ENCODE peak calls at places on chromosomes 1 and 21, in four cellular contexts. L, T, I and H are unnamed samples.

GRCh38 chr1:200243042-200243437 is 166.8 kb downstream of the ZNF281 start:
- DNase-seq in I (no peak), T (no peak), L (no peak), H (no peak)

GRCh38 chr1:46619656-46620055 is 3.0 kb upstream of the MOB3C start:
- DNase-seq in L (no peak), T (peak; percentile 10), I (no peak), H (no peak)

GRCh38 chr1:203690730-203691129 is 64.1 kb downstream of the ATP2B4 start:
- DNase-seq in I (no peak), T (no peak), L (no peak), H (no peak)

GRCh38 chr21:36847189-36847588 is 119.3 kb downstream of the HLCS start:
- DNase-seq in L (no peak), T (no peak), I (no peak), H (no peak)

GRCh38 chr1:226664413-226665101 is 74.5 kb downstream of the ITPKB start:
- DNase-seq in T (no peak), I (peak; percentile 82), L (peak; percentile 80), H (no peak)

GRCh38 chr1:77015748-77016341 is 148.6 kb downstream of the ST6GALNAC5 start:
- DNase-seq in I (no peak), T (no peak), L (no peak), H (no peak)

GRCh38 chr1:89198500-89199072 is at the start of gene GBP4:
- DNase-seq in L (no peak), I (no peak), T (no peak), H (peak; percentile 87)

GRCh38 chr1:59641861-59642260 is 172.9 kb upstream of the HOOK1 start:
- DNase-seq in T (no peak), L (no peak), I (no peak), H (no peak)

GRCh38 chr1:14880456-14881316 is 272.9 kb upstream of the TMEM51 start:
- DNase-seq in L (peak; percentile 26), I (peak; percentile 73), T (no peak), H (peak; percentile 33)

GRCh38 chr1:210330279-210330866 is 1.7 kb downstream of the HHAT start:
- DNase-seq in I (no peak), T (peak; percentile 16), L (no peak), H (no peak)

GRCh38 chr1:173453982-173454381 is 23.2 kb upstream of the PRDX6 start:
- DNase-seq in L (no peak), I (no peak), T (no peak), H (no peak)

GRCh38 chr1:55329091-55329490 is 113.9 kb upstream of the USP24 start:
- DNase-seq in L (no peak), I (no peak), T (no peak), H (no peak)

GRCh38 chr21:33644383-33645074 is 2.2 kb downstream of the ITSN1 start:
- DNase-seq in T (no peak), L (no peak), I (no peak), H (no peak)

GRCh38 chr21:43574741-43575465 is 84.4 kb downstream of the HSF2BP start:
- DNase-seq in L (peak; percentile 38), T (no peak), I (peak; percentile 88), H (peak; percentile 83)

GRCh38 chr1:164092603-164093353 is 466.2 kb upstream of the PBX1 start:
- DNase-seq in I (no peak), T (no peak), L (no peak), H (no peak)

GRCh38 chr1:193179094-193179493 is 7.3 kb downstream of the B3GALT2 start:
- DNase-seq in T (no peak), I (no peak), L (no peak), H (no peak)

GRCh38 chr21:32674731-32675130 is 53.1 kb downstream of the SYNJ1 start:
- DNase-seq in I (no peak), T (no peak), L (no peak), H (no peak)

GRCh38 chr1:109928591-109929111 is 18.0 kb downstream of the CSF1 start:
- DNase-seq in L (peak; percentile 37), T (no peak), I (peak; percentile 78), H (no peak)

GRCh38 chr1:211537253-211537652 is 41.7 kb downstream of the SLC30A1 start:
- DNase-seq in I (no peak), L (no peak), T (peak; percentile 69), H (no peak)

GRCh38 chr1:29607236-29607635 is 370.9 kb downstream of the PTPRU start:
- DNase-seq in T (no peak), L (no peak), I (no peak), H (no peak)

GRCh38 chr1:118963138-118963455 is 25.0 kb downstream of the TBX15 start:
- DNase-seq in I (no peak), T (no peak), L (no peak), H (no peak)

GRCh38 chr1:77504986-77505385 is 177.5 kb downstream of the ZZZ3 start:
- DNase-seq in L (no peak), T (no peak), I (no peak), H (no peak)

GRCh38 chr1:67393240-67393639 is 37.0 kb downstream of the SERBP1 start:
- DNase-seq in I (no peak), L (peak; percentile 36), T (no peak), H (no peak)

GRCh38 chr1:153567621-153568366 is 2.1 kb upstream of the S100A2 start:
- DNase-seq in L (peak; percentile 21), I (no peak), T (no peak), H (no peak)

DNA sequence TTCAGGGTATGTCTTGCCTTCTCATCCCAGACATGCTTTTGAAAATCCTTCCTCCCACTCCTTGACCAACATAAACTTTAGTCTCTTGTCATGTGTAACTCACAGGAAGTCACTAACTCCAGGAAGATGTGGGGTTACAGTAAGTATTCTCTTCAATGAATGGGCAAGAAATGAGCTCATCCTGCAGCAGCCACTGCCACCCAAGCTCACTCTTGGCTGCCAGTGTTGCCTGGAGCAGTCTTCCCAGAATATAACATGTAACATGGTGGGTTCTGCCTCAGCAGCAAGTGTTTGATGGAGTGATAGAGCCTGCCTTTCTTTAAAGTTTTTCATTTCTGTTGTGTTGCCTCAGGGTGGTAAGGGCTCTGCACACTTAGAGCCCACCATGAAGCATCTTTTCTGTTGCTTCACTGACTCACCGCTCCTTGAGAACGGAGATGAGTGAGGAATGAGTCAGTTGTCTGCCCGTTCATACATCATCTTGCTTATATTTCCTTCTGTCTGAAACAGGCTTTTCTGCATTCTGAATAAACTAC is 187.0 kb downstream of the TPR start:
- DNase-seq in I (no peak), L (no peak), T (no peak), H (no peak)
- H3K27ac ChIP-seq in I (no peak overlapping the region), L (no peak overlapping the region), T (no peak overlapping the region), H (no peak overlapping the region)

GRCh38 chr21:45356653-45357435 is 48.1 kb upstream of the COL18A1 start:
- DNase-seq in I (no peak), T (no peak), L (no peak), H (no peak)
- TF ChIP-seq CTCF in I (no peak), T (no peak), L (no peak), H (no peak)

GRCh38 chr1:198680174-198680871 is 41.5 kb downstream of the PTPRC start:
- DNase-seq in T (no peak), I (no peak), L (no peak), H (peak; percentile 45)
- H3K4me1 ChIP-seq in T (peaks cover 4% of the 10 kb centered on the region), I (no peaks in the 10 kb centered on the region), L (peaks cover 10% of the 10 kb centered on the region), H (peaks cover 90% of the 10 kb centered on the region)

DNA sequence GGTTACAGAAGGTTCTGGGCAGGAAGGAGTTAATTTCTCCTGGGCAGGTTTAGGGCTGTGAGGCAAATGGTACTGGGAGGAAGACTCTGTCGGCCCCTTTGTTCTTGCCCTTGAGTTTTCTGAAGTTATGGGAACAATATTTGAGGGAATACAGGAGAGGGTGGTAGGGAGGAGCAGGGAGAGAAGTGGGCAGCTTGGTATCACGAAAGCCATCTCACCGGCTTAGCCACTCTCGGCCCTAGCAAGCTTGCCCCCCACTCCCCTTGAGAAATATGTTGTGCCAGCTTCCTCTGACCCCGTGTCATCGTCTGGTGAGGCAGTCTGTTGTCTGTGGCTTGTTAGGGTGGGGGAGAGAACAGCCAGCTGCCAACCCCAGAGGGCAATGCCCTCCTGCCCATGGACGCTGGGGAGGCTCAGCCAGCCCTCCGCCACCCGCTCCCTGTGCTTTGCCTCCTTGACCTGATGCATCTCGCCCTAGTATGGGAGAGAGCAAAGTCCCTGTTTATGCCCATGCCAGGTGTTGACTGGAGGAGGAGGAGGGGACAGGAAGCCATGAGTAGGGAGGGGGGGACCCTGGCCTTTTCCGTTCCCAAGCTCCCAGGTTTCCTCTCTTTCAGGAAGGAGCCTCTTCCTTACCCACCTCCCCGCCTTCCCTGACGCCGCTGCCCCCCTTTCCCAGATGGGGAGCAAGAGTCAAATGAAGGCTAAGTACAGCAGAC is 1.2 kb downstream of the EFNA1 start:
- DNase-seq in I (no peak), L (peak; percentile 74), T (no peak), H (no peak)
- H3K27ac ChIP-seq in I (no peak overlapping the region), L (peak overlapping the region; percentile 79), T (no peak overlapping the region), H (peak overlapping the region; percentile 84)